ENCODE peak calls at places on chromosomes 5 and 9, in six cellular contexts. Y is neural progenitor cell, U is ascending aorta, S is fibroblast of mammary gland, J is HFF-Myc, C is choroid plexus epithelial cell. H is an unnamed sample.

GRCh38 chr5:76582252-76583162 is 40.7 kb downstream of the F2RL2 start:
- DNase-seq in Y (no peak), U (no peak), S (no peak), J (no peak), C (peak), H (no peak)

GRCh38 chr9:33288828-33289483 is 1.4 kb upstream of the NFX1 start:
- DNase-seq in Y (no peak), U (no peak), S (no peak), J (no peak), C (no peak), H (peak)

GRCh38 chr5:150674376-150674821 is 13.3 kb downstream of the MYOZ3 start:
- DNase-seq in Y (no peak), U (no peak), S (no peak), J (no peak), C (no peak), H (no peak)

GRCh38 chr5:167261309-167262100 is 1029.9 kb upstream of the WWC1 start:
- DNase-seq in Y (peak), U (no peak), S (peak), J (no peak), C (peak), H (no peak)

GRCh38 chr9:120928720-120929389 is 2.3 kb upstream of the TRAF1 start:
- DNase-seq in Y (peak), U (peak), S (no peak), J (no peak), C (peak), H (peak)

GRCh38 chr9:22079873-22080341 is 70.8 kb upstream of the CDKN2B start:
- DNase-seq in Y (no peak), U (no peak), S (peak), J (no peak), C (peak), H (no peak)

GRCh38 chr9:87890866-87891265 is 8.2 kb downstream of the SPATA31E1 start:
- DNase-seq in Y (no peak), U (no peak), S (no peak), J (no peak), C (no peak), H (no peak)

GRCh38 chr9:88751781-88752180 is 216.8 kb downstream of the NXNL2 start:
- DNase-seq in Y (no peak), U (no peak), S (no peak), J (no peak), C (no peak), H (no peak)

GRCh38 chr5:69364850-69365249 is 4.5 kb downstream of the AK6 start:
- DNase-seq in Y (no peak), U (no peak), S (peak), J (no peak), C (no peak), H (no peak)

GRCh38 chr9:135602789-135603481 is 36.4 kb downstream of the GLT6D1 start:
- DNase-seq in Y (peak), U (no peak), S (peak), J (peak), C (peak), H (peak)

GRCh38 chr5:38462972-38463633 is 93.3 kb downstream of the LIFR start:
- DNase-seq in Y (no peak), U (no peak), S (no peak), J (no peak), C (no peak), H (no peak)

GRCh38 chr9:92048924-92049625 is 66.1 kb downstream of the SPTLC1 start:
- DNase-seq in Y (peak), U (no peak), S (no peak), J (peak), C (peak), H (no peak)

GRCh38 chr9:86705474-86705873 is 241.8 kb downstream of the GAS1 start:
- DNase-seq in Y (no peak), U (no peak), S (peak), J (no peak), C (peak), H (no peak)

GRCh38 chr5:142120247-142120935 is 11.8 kb downstream of the NDFIP1 start:
- DNase-seq in Y (no peak), U (no peak), S (no peak), J (no peak), C (no peak), H (no peak)

GRCh38 chr5:76794871-76795270 is 24.0 kb upstream of the F2RL1 start:
- DNase-seq in Y (no peak), U (no peak), S (peak), J (no peak), C (peak), H (no peak)

GRCh38 chr5:52859619-52860018 is 71.9 kb downstream of the ITGA1 start:
- DNase-seq in Y (no peak), U (no peak), S (peak), J (peak), C (peak), H (no peak)

GRCh38 chr9:88179080-88179521 is 40.8 kb upstream of the SPATA31C2 start:
- DNase-seq in Y (no peak), U (no peak), S (no peak), J (no peak), C (no peak), H (no peak)

GRCh38 chr9:94980947-94981632 is 254.6 kb downstream of the AOPEP start:
- DNase-seq in Y (peak), U (peak), S (no peak), J (no peak), C (no peak), H (no peak)

GRCh38 chr9:113574381-113575262 is 111.1 kb downstream of the RGS3 start:
- DNase-seq in Y (no peak), U (peak), S (peak), J (no peak), C (peak), H (peak)

GRCh38 chr9:14706530-14707140 is 13.4 kb upstream of the ZDHHC21 start:
- DNase-seq in Y (no peak), U (no peak), S (no peak), J (no peak), C (no peak), H (no peak)

GRCh38 chr9:93200989-93201339 is 17.0 kb downstream of the WNK2 start:
- DNase-seq in Y (no peak), U (no peak), S (no peak), J (no peak), C (no peak), H (no peak)

GRCh38 chr9:121308765-121309164 is 40.8 kb downstream of the GSN start:
- DNase-seq in Y (no peak), U (no peak), S (no peak), J (no peak), C (no peak), H (peak)

GRCh38 chr9:129712595-129713524 is 40.0 kb downstream of the PTGES start:
- DNase-seq in Y (peak), U (peak), S (peak), J (peak), C (peak), H (no peak)

GRCh38 chr5:150623878-150624216 is 16.6 kb upstream of the SYNPO start:
- DNase-seq in Y (no peak), U (no peak), S (no peak), J (no peak), C (no peak), H (no peak)

GRCh38 chr5:94469889-94470288 is 148.5 kb downstream of the KIAA0825 start:
- DNase-seq in Y (no peak), U (no peak), S (peak), J (peak), C (peak), H (no peak)

GRCh38 chr9:5073701-5074100 is 88.6 kb downstream of the JAK2 start:
- DNase-seq in Y (no peak), U (no peak), S (no peak), J (no peak), C (no peak), H (no peak)

DNA sequence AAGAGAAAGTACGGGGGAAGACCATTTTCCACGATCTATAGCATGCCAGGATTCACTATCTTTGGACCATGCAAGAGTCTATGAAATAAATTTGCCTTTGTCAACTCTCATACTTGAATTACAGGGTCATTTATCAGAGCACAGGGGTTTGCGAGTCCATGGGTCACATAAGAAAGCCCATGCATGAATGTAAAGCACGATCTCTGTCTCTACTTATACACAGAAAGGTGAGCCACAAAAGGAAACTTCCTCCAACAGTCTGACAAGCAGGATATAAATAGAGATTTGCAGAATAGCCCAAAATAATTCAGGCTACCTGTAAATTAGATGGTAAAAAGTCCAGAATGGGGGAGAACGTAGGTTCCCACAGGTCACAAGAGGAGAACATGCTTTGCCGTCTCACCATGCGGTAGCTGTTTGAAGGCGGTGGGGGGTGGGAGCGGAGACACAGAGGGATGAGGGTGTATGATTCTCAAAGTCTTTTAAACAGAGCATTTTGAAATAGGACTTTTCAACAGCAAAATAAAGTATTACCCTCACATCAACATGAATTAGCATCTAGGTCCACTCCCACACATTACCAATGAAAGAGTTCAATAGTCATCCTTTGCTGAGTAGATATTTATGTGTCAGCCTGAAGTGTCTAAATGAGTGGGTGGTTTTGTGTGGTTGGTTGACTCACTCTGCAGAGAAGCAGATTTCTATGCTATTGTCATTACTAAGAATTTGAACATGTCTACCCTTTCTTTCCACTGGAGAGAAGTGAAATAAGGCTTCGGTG is 279.7 kb downstream of the EBF1 start:
- DNase-seq in Y (no peak), U (no peak), S (peak), J (peak), C (peak), H (no peak)
- H3K4me3 ChIP-seq in Y (no peak), U (no peak), S (no peak), J (no peak), C (no peak), H (no peak)

GRCh38 chr9:137697193-137697592 is 78.4 kb downstream of the EHMT1 start:
- DNase-seq in Y (no peak), U (no peak), S (no peak), J (no peak), C (no peak), H (no peak)

GRCh38 chr9:137697832-137698231 is 79.0 kb downstream of the EHMT1 start:
- DNase-seq in Y (no peak), U (no peak), S (no peak), J (no peak), C (no peak), H (no peak)

GRCh38 chr9:137696526-137696925 is 77.7 kb downstream of the EHMT1 start:
- DNase-seq in Y (no peak), U (no peak), S (no peak), J (no peak), C (no peak), H (no peak)

GRCh38 chr9:137694236-137694959 is 75.6 kb downstream of the EHMT1 start:
- DNase-seq in Y (no peak), U (no peak), S (no peak), J (no peak), C (no peak), H (no peak)

GRCh38 chr9:137694962-137695875 is 76.4 kb downstream of the EHMT1 start:
- DNase-seq in Y (peak), U (no peak), S (peak), J (no peak), C (peak), H (no peak)
- H3K4me3 ChIP-seq in Y (no peak), U (no peak), S (no peak), J (no peak), C (no peak), H (no peak)

DNA sequence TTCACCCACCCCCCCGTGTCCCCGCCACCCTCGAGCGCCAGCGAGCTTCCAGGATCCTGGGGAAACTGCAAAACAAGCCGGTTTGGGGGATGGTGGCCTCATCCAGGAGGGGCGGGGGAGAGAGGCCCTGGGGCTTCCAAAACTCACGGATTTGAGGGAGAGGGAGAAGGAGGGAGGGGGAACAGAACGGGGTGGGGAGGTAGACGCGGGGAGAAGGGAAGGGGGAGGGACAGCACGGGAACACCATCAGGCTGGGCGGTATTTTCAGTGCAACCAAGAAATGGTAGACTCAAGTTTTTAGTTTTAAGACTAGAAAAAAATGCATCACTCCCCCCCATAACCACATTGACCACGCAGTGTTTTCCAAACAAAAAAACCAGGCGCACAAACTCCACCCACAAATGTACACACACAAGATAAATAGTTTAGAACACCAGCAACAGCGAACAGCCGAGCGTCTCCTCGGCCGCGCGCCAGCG is 1.4 kb downstream of the NRARP start:
- DNase-seq in Y (peak), U (no peak), S (peak), J (no peak), C (no peak), H (no peak)
- H3K4me3 ChIP-seq in Y (peak), U (peak), S (peak), J (peak), C (peak), H (peak)

GRCh38 chr9:70408393-70409040 is 5.9 kb downstream of the KLF9 start:
- DNase-seq in Y (no peak), U (no peak), S (peak), J (no peak), C (no peak), H (no peak)
- H3K4me3 ChIP-seq in Y (no peak), U (peak), S (no peak), J (no peak), C (peak), H (no peak)

GRCh38 chr9:124045830-124046177 is 34.2 kb downstream of the LHX2 start:
- DNase-seq in Y (no peak), U (no peak), S (no peak), J (no peak), C (no peak), H (no peak)
- H3K4me3 ChIP-seq in Y (peak), U (peak), S (no peak), J (peak), C (peak), H (no peak)

GRCh38 chr5:33852327-33852726 is 39.5 kb downstream of the ADAMTS12 start:
- DNase-seq in Y (no peak), U (no peak), S (peak), J (no peak), C (peak), H (no peak)
- H3K4me3 ChIP-seq in Y (no peak), U (no peak), S (no peak), J (no peak), C (no peak), H (no peak)

DNA sequence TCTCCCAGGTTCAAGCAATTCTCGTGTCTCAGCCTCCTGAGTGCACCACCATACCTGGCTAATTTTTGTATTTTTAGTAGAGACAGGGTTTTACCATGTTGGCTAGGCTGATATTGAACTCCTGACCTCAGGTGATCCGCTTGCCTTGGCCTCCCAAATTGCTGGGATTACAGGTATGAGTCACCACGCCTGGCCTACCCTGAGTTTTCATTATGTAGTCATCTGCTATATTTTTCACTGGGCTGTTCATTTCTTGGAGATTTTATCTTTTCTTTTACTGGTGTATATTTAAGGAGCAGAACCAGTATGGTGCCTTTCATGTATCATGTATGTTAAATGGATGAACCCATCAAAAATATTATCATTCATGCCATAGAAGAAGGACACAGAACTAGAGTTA is 377.0 kb upstream of the ACTBL2 start:
- DNase-seq in Y (no peak), U (no peak), S (no peak), J (no peak), C (no peak), H (no peak)
- H3K4me3 ChIP-seq in Y (no peak), U (no peak), S (no peak), J (no peak), C (no peak), H (no peak)

GRCh38 chr5:17129093-17129492 is 88.3 kb upstream of the BASP1 start:
- DNase-seq in Y (no peak), U (no peak), S (peak), J (no peak), C (peak), H (no peak)

GRCh38 chr5:17132444-17133083 is 84.9 kb upstream of the BASP1 start:
- DNase-seq in Y (peak), U (no peak), S (peak), J (no peak), C (peak), H (no peak)

GRCh38 chr5:17135050-17135449 is 82.4 kb upstream of the BASP1 start:
- DNase-seq in Y (no peak), U (no peak), S (no peak), J (no peak), C (no peak), H (no peak)
- H3K4me3 ChIP-seq in Y (no peak), U (no peak), S (no peak), J (no peak), C (no peak), H (no peak)

DNA sequence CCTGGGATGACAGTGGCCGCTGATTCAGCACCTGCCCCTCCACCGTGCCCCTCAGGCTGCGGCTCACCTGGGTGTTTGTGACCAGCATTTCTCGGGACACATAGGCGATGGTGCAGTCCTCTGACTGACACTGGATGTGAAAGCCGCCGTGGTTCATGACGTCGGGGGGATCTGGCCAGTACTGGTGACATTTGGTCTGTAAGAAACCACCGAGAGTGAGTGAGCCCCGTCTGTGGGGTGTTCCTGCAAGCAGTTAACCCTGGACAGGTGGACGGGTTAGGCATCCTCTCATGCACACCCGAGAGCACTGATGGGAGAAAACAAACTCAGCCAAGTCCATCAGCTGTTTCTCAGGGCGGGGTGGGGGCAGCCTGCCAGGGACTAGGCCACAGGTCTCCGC is 62.5 kb upstream of the EPB41L4B start:
- DNase-seq in Y (no peak), U (no peak), S (no peak), J (no peak), C (no peak), H (no peak)
- H3K4me3 ChIP-seq in Y (no peak), U (no peak), S (no peak), J (no peak), C (no peak), H (no peak)

H was measured in left lung.